ENCODE peak calls at places on chromosome 15, in four cellular contexts. One of them, this sample, is unnamed.

GRCh38 chr15:22980189-22981136 is at the start of gene CYFIP1:
- DNase-seq in HepG2: peak; percentile 68
- DNase-seq in K562: peak; percentile 85
- DNase-seq in HCT116: peak; percentile 61
- DNase-seq in this sample: no peak

GRCh38 chr15:38002883-38003477 is 68.5 kb downstream of the TMCO5A start:
- DNase-seq in K562: no peak
- DNase-seq in HCT116: peak; percentile 61
- DNase-seq in HepG2: peak; percentile 49
- DNase-seq in this sample: no peak

GRCh38 chr15:90839187-90840071 is 29.0 kb upstream of the FURIN start:
- DNase-seq in K562: no peak
- DNase-seq in HCT116: no peak
- DNase-seq in HepG2: peak; percentile 21
- DNase-seq in this sample: no peak

GRCh38 chr15:73318463-73319351 is 50.1 kb downstream of the HCN4 start:
- DNase-seq in K562: peak; percentile 33
- DNase-seq in HepG2: no peak
- DNase-seq in HCT116: no peak
- DNase-seq in this sample: no peak

GRCh38 chr15:89494941-89495637 is 1.3 kb downstream of the RHCG start:
- DNase-seq in K562: peak; percentile 51
- DNase-seq in HepG2: no peak
- DNase-seq in HCT116: no peak
- DNase-seq in this sample: no peak

GRCh38 chr15:32979710-32980109 is 214.8 kb downstream of the FMN1 start:
- DNase-seq in HepG2: no peak
- DNase-seq in K562: no peak
- DNase-seq in HCT116: no peak
- DNase-seq in this sample: no peak

GRCh38 chr15:57631386-57632110 is 39.8 kb downstream of the MYZAP start:
- DNase-seq in HepG2: no peak
- DNase-seq in HCT116: no peak
- DNase-seq in K562: no peak
- DNase-seq in this sample: no peak

GRCh38 chr15:45121020-45121419 is 6.9 kb downstream of the DUOXA2 start:
- DNase-seq in HCT116: no peak
- DNase-seq in K562: no peak
- DNase-seq in HepG2: no peak
- DNase-seq in this sample: no peak

GRCh38 chr15:94098877-94099606 is 132.3 kb upstream of the MCTP2 start:
- DNase-seq in HCT116: no peak
- DNase-seq in K562: no peak
- DNase-seq in HepG2: no peak
- DNase-seq in this sample: no peak

GRCh38 chr15:23853291-23853690 is 166.2 kb upstream of the NDN start:
- DNase-seq in HepG2: no peak
- DNase-seq in HCT116: no peak
- DNase-seq in K562: no peak
- DNase-seq in this sample: no peak

GRCh38 chr15:89625716-89626115 is 29.6 kb downstream of the KIF7 start:
- DNase-seq in HepG2: no peak
- DNase-seq in K562: peak; percentile 4
- DNase-seq in HCT116: no peak
- DNase-seq in this sample: no peak

GRCh38 chr15:84946772-84947489 is 34.7 kb upstream of the PDE8A start:
- DNase-seq in HepG2: no peak
- DNase-seq in K562: no peak
- DNase-seq in HCT116: no peak
- DNase-seq in this sample: no peak

GRCh38 chr15:92528736-92529135 is 126.8 kb downstream of the FAM174B start:
- DNase-seq in K562: no peak
- DNase-seq in HCT116: no peak
- DNase-seq in HepG2: no peak
- DNase-seq in this sample: no peak

GRCh38 chr15:39814487-39814886 is 31.8 kb upstream of the FSIP1 start:
- DNase-seq in HepG2: no peak
- DNase-seq in HCT116: no peak
- DNase-seq in K562: no peak
- DNase-seq in this sample: no peak

GRCh38 chr15:67849538-67849937 is 9.7 kb upstream of the RNU6-1 start:
- DNase-seq in K562: no peak
- DNase-seq in HCT116: no peak
- DNase-seq in HepG2: no peak
- DNase-seq in this sample: no peak

GRCh38 chr15:51830279-51830806 is 890 bp downstream of the TMOD3 start:
- DNase-seq in K562: no peak
- DNase-seq in HCT116: no peak
- DNase-seq in HepG2: no peak
- DNase-seq in this sample: no peak

GRCh38 chr15:52112203-52112750 is 298 bp downstream of the BCL2L10 start:
- DNase-seq in HepG2: no peak
- DNase-seq in HCT116: no peak
- DNase-seq in K562: no peak
- DNase-seq in this sample: no peak

GRCh38 chr15:28895566-28895965 is 9.8 kb downstream of the APBA2 start:
- DNase-seq in K562: no peak
- DNase-seq in HepG2: no peak
- DNase-seq in HCT116: no peak
- DNase-seq in this sample: no peak

GRCh38 chr15:80468776-80469175 is 64.6 kb downstream of the ARNT2 start:
- DNase-seq in K562: no peak
- DNase-seq in HCT116: no peak
- DNase-seq in HepG2: no peak
- DNase-seq in this sample: no peak

GRCh38 chr15:83398591-83398990 is 48.5 kb upstream of the SH3GL3 start:
- DNase-seq in HCT116: no peak
- DNase-seq in K562: no peak
- DNase-seq in HepG2: no peak
- DNase-seq in this sample: no peak

GRCh38 chr15:50066202-50066601 is 52.8 kb downstream of the ATP8B4 start:
- DNase-seq in HepG2: no peak
- DNase-seq in K562: no peak
- DNase-seq in HCT116: no peak
- DNase-seq in this sample: no peak

GRCh38 chr15:89812126-89812846 is 2.4 kb downstream of the ANPEP start:
- DNase-seq in K562: no peak
- DNase-seq in HepG2: peak; percentile 56
- DNase-seq in HCT116: no peak
- DNase-seq in this sample: no peak

GRCh38 chr15:42832577-42832976 is 88.0 kb downstream of the TTBK2 start:
- DNase-seq in HCT116: peak; percentile 70
- DNase-seq in HepG2: no peak
- DNase-seq in K562: no peak
- DNase-seq in this sample: no peak

GRCh38 chr15:96325579-96326331 is 4.7 kb upstream of the NR2F2 start:
- DNase-seq in HCT116: no peak
- DNase-seq in K562: no peak
- DNase-seq in HepG2: no peak
- DNase-seq in this sample: no peak

GRCh38 chr15:75455982-75456531 is 4.6 kb upstream of the SIN3A start:
- DNase-seq in K562: peak; percentile 46
- DNase-seq in HCT116: peak; percentile 12
- DNase-seq in HepG2: peak; percentile 40
- DNase-seq in this sample: no peak

GRCh38 chr15:48072941-48073340 is 47.8 kb upstream of the SLC24A5 start:
- DNase-seq in HCT116: no peak
- DNase-seq in K562: no peak
- DNase-seq in HepG2: no peak
- DNase-seq in this sample: no peak

GRCh38 chr15:48073881-48074280 is 46.9 kb upstream of the SLC24A5 start:
- DNase-seq in K562: no peak
- DNase-seq in HCT116: no peak
- DNase-seq in HepG2: no peak
- DNase-seq in this sample: no peak

GRCh38 chr15:48077785-48078184 is 43.0 kb upstream of the SLC24A5 start:
- DNase-seq in K562: no peak
- DNase-seq in HepG2: no peak
- DNase-seq in HCT116: no peak
- DNase-seq in this sample: no peak

DNA sequence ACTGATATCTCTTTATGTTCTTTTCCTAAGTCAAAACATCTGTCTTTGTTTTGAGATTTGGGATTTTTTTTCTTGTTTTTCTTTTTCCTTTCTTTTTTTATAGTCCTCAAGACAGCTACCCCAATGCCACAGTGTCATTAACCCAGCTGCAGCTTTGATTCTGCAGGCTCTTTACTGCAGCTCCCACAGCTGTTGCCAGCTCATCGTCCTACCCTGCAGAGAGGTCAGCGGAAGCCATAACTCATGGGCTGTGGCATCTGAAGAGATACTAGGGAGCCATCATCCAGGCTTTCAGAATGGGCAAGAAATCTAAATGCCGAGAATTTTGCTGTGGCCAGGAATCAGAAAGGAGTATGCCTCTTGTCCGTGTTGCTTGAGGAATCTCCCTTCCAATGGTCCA is 44.3 kb upstream of the SLC24A5 start:
- DNase-seq in HCT116: no peak
- DNase-seq in K562: no peak
- DNase-seq in HepG2: no peak
- DNase-seq in this sample: no peak
- TF ChIP-seq CTCF in HCT116: no peak
- TF ChIP-seq CTCF in K562: no peak
- TF ChIP-seq CTCF in HepG2: no peak
- TF ChIP-seq CTCF in this sample: no peak

GRCh38 chr15:63815796-63816533 is 17.8 kb downstream of the HERC1 start:
- DNase-seq in HepG2: no peak
- DNase-seq in HCT116: no peak
- DNase-seq in K562: no peak
- DNase-seq in this sample: no peak
- TF ChIP-seq POLR2AphosphoS5 in HepG2: no peak
- TF ChIP-seq POLR2AphosphoS5 in HCT116: no peak
- TF ChIP-seq POLR2AphosphoS5 in K562: no peak
- TF ChIP-seq POLR2AphosphoS5 in this sample: no peak

GRCh38 chr15:25706176-25706970 is 156.8 kb downstream of the ATP10A start:
- DNase-seq in HepG2: no peak
- DNase-seq in K562: no peak
- DNase-seq in HCT116: no peak
- DNase-seq in this sample: no peak
- TF ChIP-seq TCF7L2 in HepG2: no peak
- TF ChIP-seq TCF7L2 in K562: no peak
- TF ChIP-seq TCF7L2 in HCT116: no peak
- TF ChIP-seq TCF7L2 in this sample: no peak

DNA sequence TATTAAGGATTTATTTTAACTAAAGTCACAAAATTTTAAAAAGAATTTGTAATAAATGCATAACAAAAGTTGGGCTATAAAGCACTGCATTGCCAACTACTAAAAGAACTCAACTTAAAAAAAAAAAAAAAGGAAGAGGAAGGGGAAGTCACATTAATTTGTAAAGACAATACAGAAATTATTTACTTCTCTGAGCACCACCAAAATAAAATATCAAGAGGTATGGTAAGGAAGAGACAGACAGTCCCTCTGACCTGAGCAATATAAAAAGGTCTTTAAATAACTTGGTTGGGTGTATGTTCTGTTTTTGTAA is 83.5 kb downstream of the UACA start:
- DNase-seq in K562: no peak
- DNase-seq in HepG2: no peak
- DNase-seq in HCT116: no peak
- DNase-seq in this sample: no peak
- TF ChIP-seq CTCF in K562: no peak
- TF ChIP-seq CTCF in HepG2: no peak
- TF ChIP-seq CTCF in HCT116: no peak
- TF ChIP-seq CTCF in this sample: peak; percentile 22

DNA sequence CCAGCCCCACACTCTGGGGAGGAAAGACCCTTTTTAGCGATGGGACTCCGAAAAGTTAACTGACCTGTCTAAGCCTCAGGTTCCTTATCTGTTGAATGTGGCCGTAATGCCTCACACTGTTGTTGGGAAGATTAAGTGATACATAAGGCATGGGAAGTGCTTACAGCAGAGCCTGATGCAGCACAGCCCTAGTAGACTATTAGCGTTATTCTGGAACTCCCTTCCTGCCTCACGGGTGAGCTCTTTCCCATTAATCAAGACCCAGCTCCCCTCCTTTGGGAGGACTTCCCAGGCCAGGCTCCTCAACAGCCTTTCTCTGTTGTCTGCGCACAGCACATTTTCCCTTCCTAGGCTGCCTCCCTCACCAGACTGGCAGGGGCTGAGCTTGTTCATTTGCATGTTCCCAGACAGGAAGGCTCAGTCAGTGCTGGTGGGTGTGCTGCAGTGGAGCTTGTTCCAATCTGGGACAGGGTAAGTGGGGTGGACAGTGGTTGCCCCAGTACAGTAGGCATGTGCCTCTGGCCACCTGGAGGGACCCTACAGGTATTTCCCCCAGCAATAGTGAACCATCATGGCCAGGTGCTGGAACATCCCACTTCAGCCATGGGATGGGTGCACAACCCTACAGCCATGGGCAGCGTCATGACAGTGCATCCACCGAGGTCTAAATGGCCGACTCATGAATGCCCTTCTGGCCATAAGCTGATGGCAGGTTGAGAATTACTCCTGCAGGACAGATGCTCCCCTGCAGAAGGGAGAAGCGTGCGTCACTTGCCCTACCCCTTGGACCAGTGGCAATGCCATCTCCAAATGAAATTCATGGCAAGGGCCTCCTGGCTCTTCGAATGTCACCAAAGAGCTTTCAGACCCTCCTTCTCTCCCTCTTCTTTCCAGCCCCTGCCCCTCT is 5.8 kb upstream of the PSTPIP1 start:
- DNase-seq in HepG2: no peak
- DNase-seq in K562: no peak
- DNase-seq in HCT116: no peak
- DNase-seq in this sample: no peak
- TF ChIP-seq POLR2AphosphoS5 in HepG2: no peak
- TF ChIP-seq POLR2AphosphoS5 in K562: no peak
- TF ChIP-seq POLR2AphosphoS5 in HCT116: no peak
- TF ChIP-seq POLR2AphosphoS5 in this sample: no peak

This sample was measured in Panc1.